ENCODE peak calls at places on chromosomes 6 and 20, in nine cellular contexts. D is HCT116, E is GM12878, O is right lobe of liver, C is IMR-90, H is heart left ventricle, R is A549, U is upper lobe of left lung, J is body of pancreas. F is an unnamed sample. For H3K9me3, the result is how much of the 10 kb centered on the place peaks cover.

GRCh38 chr20:20837574-20838021 is 125.2 kb upstream of the RALGAPA2 start:
- ATAC-seq in D (peak), E (peak), O (peak), C (peak), H (peak), R (peak), U (peak), J (peak), F (no peak)

GRCh38 chr6:129672345-129672691 is 37.7 kb downstream of the ARHGAP18 start:
- ATAC-seq in D (peak), E (peak), O (peak), C (peak), H (peak), R (no peak), U (peak), J (no peak), F (peak)

GRCh38 chr6:88562737-88563625 is 396.8 kb upstream of the CNR1 start:
- ATAC-seq in D (no peak), E (no peak), O (no peak), C (no peak), H (no peak), R (no peak), U (no peak), J (no peak), F (no peak)

GRCh38 chr20:47502271-47502730 is 614 bp downstream of the NCOA3 start:
- ATAC-seq in D (no peak), E (peak), O (peak), C (peak), H (peak), R (peak), U (peak), J (peak), F (no peak)

GRCh38 chr6:20652276-20652675 is 118.0 kb downstream of the CDKAL1 start:
- ATAC-seq in D (peak), E (no peak), O (no peak), C (no peak), H (no peak), R (peak), U (no peak), J (no peak), F (no peak)

GRCh38 chr6:43771210-43771857 is 1.3 kb downstream of the VEGFA start:
- ATAC-seq in D (peak), E (peak), O (peak), C (peak), H (peak), R (peak), U (peak), J (peak), F (peak)

GRCh38 chr20:32386091-32386490 is 28.0 kb downstream of the ASXL1 start:
- ATAC-seq in D (no peak), E (no peak), O (no peak), C (peak), H (no peak), R (no peak), U (no peak), J (no peak), F (no peak)

GRCh38 chr6:32432050-32432450 is 7.6 kb upstream of the HLA-DRA start:
- ATAC-seq in D (no peak), E (peak), O (peak), C (no peak), H (no peak), R (no peak), U (peak), J (no peak), F (no peak)

GRCh38 chr6:125765944-125766343 is 16.5 kb downstream of the HEY2 start:
- ATAC-seq in D (no peak), E (no peak), O (no peak), C (no peak), H (peak), R (no peak), U (no peak), J (no peak), F (no peak)

GRCh38 chr6:147509900-147510299 is 1.4 kb downstream of the SAMD5 start:
- ATAC-seq in D (no peak), E (no peak), O (peak), C (no peak), H (no peak), R (no peak), U (no peak), J (no peak), F (no peak)

DNA sequence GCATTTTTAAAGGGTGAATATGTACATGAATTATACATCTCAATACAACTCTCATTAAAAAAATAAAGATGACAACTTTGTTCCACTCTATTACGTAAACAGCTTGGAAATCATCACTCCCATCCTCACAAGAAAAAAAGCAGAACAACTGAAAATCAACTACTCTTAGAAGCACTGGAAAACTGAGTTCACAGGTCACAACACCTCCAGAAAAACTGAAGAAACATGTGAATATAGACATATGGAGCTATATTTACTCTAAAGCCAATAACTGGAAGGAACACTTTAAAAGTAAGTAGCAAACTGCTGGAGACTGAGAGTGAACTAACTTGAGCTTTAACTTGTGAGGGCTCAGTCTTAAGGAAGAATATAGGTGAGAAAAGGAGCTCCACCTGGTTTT is 39.9 kb downstream of the RANBP9 start:
- ATAC-seq in D (no peak), E (no peak), O (no peak), C (no peak), H (no peak), R (no peak), U (no peak), J (no peak), F (no peak)
- H3K9me3 ChIP-seq in D (under half), E (under half), O (under half), C (under half), H (under half), R (under half), U (under half), J (under half), F (under half)

GRCh38 chr6:28648035-28648877 is 122.6 kb downstream of the GPX5 start:
- ATAC-seq in D (peak), E (peak), O (peak), C (peak), H (peak), R (peak), U (peak), J (no peak), F (no peak)
- TF ChIP-seq POLR2A in D (no peak), E (no peak), O (no peak), C (no peak), H (no peak), R (no peak), U (no peak), J (no peak), F (no peak)

DNA sequence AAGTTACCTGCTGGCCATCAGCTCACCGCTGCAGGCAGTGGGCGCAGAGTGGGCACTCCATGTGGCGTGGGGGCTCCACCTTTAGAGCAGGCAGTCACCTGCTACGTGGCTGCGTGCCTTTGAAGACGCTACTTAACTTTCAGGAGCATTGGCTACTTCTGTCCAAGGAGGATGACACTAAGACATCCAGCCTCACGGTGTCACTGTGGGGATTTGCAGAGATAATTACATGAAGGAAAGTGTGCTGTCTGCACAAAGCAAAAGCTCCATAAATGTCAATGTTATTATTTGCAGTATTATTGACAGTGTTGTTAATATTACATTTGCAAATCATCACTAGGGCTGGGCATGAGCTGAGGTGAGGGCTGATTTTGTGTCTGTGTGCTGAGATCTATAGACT is 166.0 kb upstream of the SYNDIG1 start:
- ATAC-seq in D (no peak), E (no peak), O (no peak), C (no peak), H (no peak), R (peak), U (no peak), J (no peak), F (no peak)
- TF ChIP-seq CTCF in D (no peak), E (peak), O (no peak), C (no peak), H (peak), R (no peak), U (no peak), J (no peak), F (no peak)

GRCh38 chr6:22642254-22642653 is 72.9 kb downstream of the HDGFL1 start:
- ATAC-seq in D (no peak), E (no peak), O (no peak), C (peak), H (no peak), R (no peak), U (no peak), J (no peak), F (no peak)
- H3K9me3 ChIP-seq in D (under half), E (under half), O (under half), C (under half), H (under half), R (under half), U (under half), J (under half), F (under half)

GRCh38 chr20:44544178-44544719 is 22.4 kb upstream of the SERINC3 start:
- ATAC-seq in D (no peak), E (no peak), O (peak), C (no peak), H (no peak), R (no peak), U (no peak), J (no peak), F (no peak)
- TF ChIP-seq POLR2A in D (no peak), E (no peak), O (no peak), C (no peak), H (no peak), R (no peak), U (no peak), J (no peak), F (no peak)

GRCh38 chr6:110250058-110250457 is 69.8 kb downstream of the CDC40 start:
- ATAC-seq in D (no peak), E (no peak), O (no peak), C (no peak), H (no peak), R (no peak), U (no peak), J (no peak), F (no peak)

GRCh38 chr6:110256366-110256765 is 76.1 kb downstream of the CDC40 start:
- ATAC-seq in D (no peak), E (no peak), O (no peak), C (no peak), H (no peak), R (no peak), U (no peak), J (no peak), F (no peak)

GRCh38 chr6:110255356-110255755 is 75.1 kb downstream of the CDC40 start:
- ATAC-seq in D (no peak), E (peak), O (peak), C (peak), H (no peak), R (peak), U (no peak), J (no peak), F (no peak)

GRCh38 chr6:110246900-110247546 is 66.8 kb downstream of the CDC40 start:
- ATAC-seq in D (no peak), E (no peak), O (no peak), C (no peak), H (no peak), R (no peak), U (no peak), J (no peak), F (no peak)

GRCh38 chr6:110250838-110251237 is 70.6 kb downstream of the CDC40 start:
- ATAC-seq in D (no peak), E (no peak), O (no peak), C (no peak), H (no peak), R (peak), U (no peak), J (no peak), F (no peak)
- TF ChIP-seq CTCF in D (no peak), E (no peak), O (no peak), C (no peak), H (no peak), R (no peak), U (no peak), J (no peak), F (no peak)

GRCh38 chr6:26640806-26641205 is 18.7 kb downstream of the ZNF322 start:
- ATAC-seq in D (no peak), E (no peak), O (no peak), C (no peak), H (no peak), R (no peak), U (no peak), J (no peak), F (no peak)
- H3K9me3 ChIP-seq in D (under half), E (half or more), O (under half), C (under half), H (under half), R (half or more), U (under half), J (under half), F (under half)

F was measured in gastroesophageal sphincter.